ENCODE peak calls at places on chromosomes 4 and X, in five cellular contexts. F is upper lobe of right lung, Y is stomach, G is cardiac muscle cell, W is esophagus squamous epithelium. T is an unnamed sample.

GRCh38 chr4:127781303-127782024 is 658 bp upstream of the HSPA4L start:
- DNase-seq in G (peak; percentile 70), Y (peak; percentile 50), F (peak; percentile 76), W (no peak), T (peak; percentile 52)

GRCh38 chr4:138727704-138728103 is 287.9 kb upstream of the NOCT start:
- DNase-seq in W (no peak), F (no peak), Y (no peak), G (peak; percentile 35), T (no peak)

GRCh38 chrX:151391722-151392121 is 5.3 kb upstream of the VMA21 start:
- DNase-seq in Y (no peak), G (no peak), F (no peak), W (no peak), T (no peak)

GRCh38 chr4:174256277-174256713 is 27.2 kb downstream of the FBXO8 start:
- DNase-seq in F (no peak), G (peak; percentile 69), Y (no peak), W (no peak), T (no peak)

GRCh38 chr4:27318740-27319139 is 458.1 kb downstream of the STIM2 start:
- DNase-seq in Y (no peak), G (peak; percentile 3), W (no peak), F (no peak), T (no peak)

GRCh38 chrX:13791559-13791958 is 25.3 kb downstream of the GPM6B start:
- DNase-seq in F (no peak), W (no peak), G (no peak), Y (no peak), T (no peak)

GRCh38 chr4:14620567-14621138 is 381.6 kb upstream of the CPEB2 start:
- DNase-seq in G (no peak), W (no peak), F (no peak), Y (no peak), T (no peak)

GRCh38 chr4:15004701-15005301 is 2.5 kb downstream of the CPEB2 start:
- DNase-seq in F (peak; percentile 94), Y (peak; percentile 93), G (peak; percentile 81), W (peak; percentile 3), T (peak; percentile 18)

GRCh38 chrX:85244411-85245210 is 820 bp downstream of the ZNF711 start:
- DNase-seq in G (peak; percentile 24), W (no peak), Y (no peak), F (peak; percentile 46), T (no peak)

GRCh38 chr4:27684501-27685077 is 823.9 kb downstream of the STIM2 start:
- DNase-seq in Y (peak; percentile 57), G (peak; percentile 55), W (no peak), F (peak; percentile 56), T (peak; percentile 18)

GRCh38 chrX:49308604-49309269 is 5.3 kb downstream of the GAGE10 start:
- DNase-seq in W (no peak), Y (no peak), F (peak; percentile 68), G (peak; percentile 55), T (no peak)

GRCh38 chr4:3464349-3464905 is 1.3 kb downstream of the DOK7 start:
- DNase-seq in Y (no peak), F (no peak), G (no peak), W (no peak), T (no peak)

GRCh38 chrX:24245201-24245600 is 68.7 kb downstream of the SUPT20HL2 start:
- DNase-seq in Y (no peak), W (peak; percentile 3), F (no peak), G (peak; percentile 78), T (no peak)

GRCh38 chrX:76555816-76556215 is 128.3 kb downstream of the MAGEE1 start:
- DNase-seq in G (peak; percentile 20), W (no peak), F (no peak), Y (no peak), T (no peak)

GRCh38 chrX:1165535-1166196 is 46.8 kb downstream of the CRLF2 start:
- DNase-seq in W (no peak), F (no peak), Y (no peak), G (peak; percentile 9), T (no peak)

GRCh38 chr4:8701101-8702019 is 108.8 kb downstream of the CPZ start:
- DNase-seq in G (no peak), W (no peak), Y (peak; percentile 17), F (peak; percentile 55), T (no peak)

GRCh38 chrX:152641996-152642395 is 4.3 kb downstream of the GABRQ start:
- DNase-seq in Y (no peak), W (no peak), G (peak; percentile 5), F (no peak), T (peak; percentile 26)
- H3K27ac ChIP-seq in Y (no peak overlapping the region), W (no peak overlapping the region), G (no peak overlapping the region), F (no peak overlapping the region), T (no peak overlapping the region)

GRCh38 chr4:143339497-143339896 is 2.8 kb downstream of the GAB1 start:
- DNase-seq in F (no peak), Y (no peak), W (no peak), G (no peak), T (no peak)
- H3K27ac ChIP-seq in F (no peak overlapping the region), Y (peak overlapping the region; percentile 95), W (peak overlapping the region; percentile 2), G (no peak overlapping the region), T (peak overlapping the region; percentile 21)

DNA sequence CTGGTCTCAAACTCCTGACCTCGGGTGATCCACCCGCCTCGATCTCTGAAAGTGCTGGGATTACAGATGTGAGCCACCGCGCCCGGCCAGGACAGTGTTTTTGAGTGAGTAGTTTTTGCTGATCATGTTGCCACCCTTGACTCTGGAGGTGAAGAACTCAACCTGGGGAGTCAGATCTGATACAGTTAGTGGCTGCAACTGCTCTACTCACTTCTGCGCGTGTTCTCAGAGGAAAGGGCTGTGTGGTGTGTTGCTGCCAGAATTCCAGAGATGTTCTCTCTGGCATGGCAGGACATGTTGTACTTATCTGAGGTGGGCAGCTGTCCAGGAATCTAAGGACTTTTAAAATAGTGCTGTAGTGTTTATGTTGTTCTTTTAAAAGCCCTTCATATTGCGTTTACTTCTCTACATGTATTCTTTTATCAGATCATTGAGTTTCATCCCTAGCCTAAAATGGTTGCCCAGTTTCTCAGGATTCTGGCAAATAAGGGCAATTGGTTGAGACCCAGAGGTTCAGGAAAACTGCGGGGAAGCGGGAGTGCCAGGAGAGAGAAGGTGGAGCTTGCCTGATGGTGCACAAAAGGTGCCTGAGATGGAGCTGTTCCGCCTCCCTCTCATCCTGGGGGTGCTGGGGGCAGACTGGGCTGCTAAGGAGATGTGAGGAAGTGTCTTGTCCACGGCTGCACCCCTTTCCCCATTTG is 97.7 kb downstream of the ARHGAP10 start:
- DNase-seq in G (peak; percentile 86), F (no peak), Y (peak; percentile 32), W (no peak), T (no peak)
- H3K27ac ChIP-seq in G (peak overlapping the region; percentile 35), F (peak overlapping the region; percentile 67), Y (peak overlapping the region; percentile 89), W (peak overlapping the region; percentile 93), T (peak overlapping the region; percentile 54)

GRCh38 chr4:9989918-9990635 is 31.2 kb downstream of the SLC2A9 start:
- DNase-seq in W (no peak), F (no peak), Y (no peak), G (no peak), T (no peak)
- H3K27ac ChIP-seq in W (no peak overlapping the region), F (no peak overlapping the region), Y (no peak overlapping the region), G (no peak overlapping the region), T (no peak overlapping the region)

DNA sequence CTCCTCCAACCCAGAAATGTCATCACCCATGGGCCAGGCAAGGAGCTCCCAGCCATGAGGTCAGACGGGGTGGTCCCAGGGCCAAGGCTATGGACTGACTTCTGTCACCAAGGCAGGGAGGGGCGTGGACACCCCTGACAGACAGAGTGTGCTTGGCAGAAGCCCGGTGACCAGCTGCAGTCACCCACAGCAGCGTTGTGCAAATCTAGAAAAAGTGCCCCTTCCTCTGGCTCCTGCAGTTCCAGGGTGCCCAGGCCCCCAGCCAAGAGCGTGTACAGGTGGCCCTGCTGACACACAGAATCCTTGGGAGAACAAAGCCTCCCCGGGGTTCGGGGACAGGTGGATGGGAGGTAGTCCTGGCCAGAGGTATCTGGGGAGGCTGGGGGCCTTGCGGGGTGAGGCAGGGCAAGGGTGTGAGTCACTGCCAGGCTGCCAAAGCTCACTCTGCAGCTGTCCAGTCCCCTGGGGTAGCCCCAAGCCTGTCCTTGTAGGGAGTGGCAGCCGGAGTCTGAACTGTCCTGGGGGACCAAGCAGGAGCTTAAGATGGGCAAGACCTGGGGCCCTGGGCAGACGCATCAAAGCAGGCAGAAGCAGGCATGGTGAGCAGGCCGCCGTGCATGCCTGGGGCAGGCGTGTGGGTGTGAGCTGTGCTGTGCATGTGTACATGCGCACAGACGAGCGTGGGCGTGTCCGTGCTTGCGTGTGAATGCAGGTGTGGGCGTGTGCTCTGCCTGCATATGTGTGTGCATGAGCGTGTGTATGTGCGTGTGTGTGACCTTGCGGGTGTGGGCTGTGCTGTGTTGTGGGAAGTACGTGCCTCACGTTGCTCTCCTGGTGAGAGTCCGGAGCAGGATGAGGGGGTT is 3.3 kb downstream of the MYL5 start:
- DNase-seq in Y (peak; percentile 40), F (no peak), G (no peak), W (no peak), T (peak; percentile 87)
- H3K27ac ChIP-seq in Y (no peak overlapping the region), F (no peak overlapping the region), G (peak overlapping the region; percentile 69), W (no peak overlapping the region), T (peak overlapping the region; percentile 28)

DNA sequence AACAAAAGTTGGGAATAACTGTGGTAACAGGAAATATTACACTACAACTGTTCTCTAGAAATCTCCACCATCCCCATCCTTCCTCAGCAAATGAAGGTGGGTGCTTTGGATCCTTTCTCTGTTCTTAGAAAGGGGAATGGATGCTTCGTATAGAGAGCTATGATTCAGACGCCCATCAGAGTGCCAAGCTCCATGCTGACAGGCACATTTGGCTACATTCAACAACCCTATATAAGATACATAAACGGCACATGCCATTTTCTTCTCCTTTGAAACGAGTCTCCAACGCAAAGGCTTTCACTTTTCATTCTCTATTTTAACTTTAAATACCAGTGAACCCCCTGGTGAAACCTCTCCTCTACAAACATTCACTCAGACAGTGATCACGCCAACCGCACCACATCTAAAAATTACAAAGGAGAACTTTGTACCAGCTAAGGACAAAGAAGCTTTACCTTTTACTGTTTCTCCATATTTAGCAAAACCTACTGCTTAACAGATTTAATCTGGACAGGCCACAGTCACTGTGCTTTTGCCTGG is 172.5 kb downstream of the TSPAN5 start:
- DNase-seq in F (no peak), G (no peak), W (no peak), Y (no peak), T (no peak)
- H3K27ac ChIP-seq in F (no peak overlapping the region), G (no peak overlapping the region), W (no peak overlapping the region), Y (no peak overlapping the region), T (no peak overlapping the region)

GRCh38 chr4:176186721-176187395 is 8.5 kb downstream of the SPATA4 start:
- DNase-seq in G (no peak), W (no peak), Y (no peak), F (no peak), T (no peak)
- H3K27ac ChIP-seq in G (no peak overlapping the region), W (no peak overlapping the region), Y (peak overlapping the region; percentile 40), F (no peak overlapping the region), T (no peak overlapping the region)

T was measured in caudate nucleus.